ENCODE peak calls at places on chromosomes 11 and 22, in five cellular contexts. One of them, this sample, is unnamed.

GRCh38 chr22:42964994-42965699 is 49.8 kb downstream of the PACSIN2 start:
- DNase-seq in epithelial cell of esophagus: peak; percentile 61
- DNase-seq in PC-9: peak; percentile 90
- DNase-seq in AG10803: peak; percentile 49
- DNase-seq in gastrocnemius medialis: no peak
- DNase-seq in this sample: peak; percentile 52

GRCh38 chr11:1573847-1574255 is 1.8 kb upstream of the DUSP8 start:
- DNase-seq in epithelial cell of esophagus: peak; percentile 15
- DNase-seq in PC-9: peak; percentile 47
- DNase-seq in AG10803: no peak
- DNase-seq in gastrocnemius medialis: peak; percentile 50
- DNase-seq in this sample: no peak

GRCh38 chr11:129447654-129448239 is 72.1 kb downstream of the BARX2 start:
- DNase-seq in epithelial cell of esophagus: no peak
- DNase-seq in PC-9: no peak
- DNase-seq in AG10803: no peak
- DNase-seq in gastrocnemius medialis: no peak
- DNase-seq in this sample: no peak

GRCh38 chr11:6203327-6203726 is 2.0 kb upstream of the C11orf42 start:
- DNase-seq in epithelial cell of esophagus: no peak
- DNase-seq in PC-9: no peak
- DNase-seq in AG10803: no peak
- DNase-seq in gastrocnemius medialis: no peak
- DNase-seq in this sample: no peak

GRCh38 chr11:62324738-62325556 is 12.3 kb upstream of the ASRGL1 start:
- DNase-seq in epithelial cell of esophagus: peak; percentile 47
- DNase-seq in PC-9: no peak
- DNase-seq in AG10803: peak; percentile 25
- DNase-seq in gastrocnemius medialis: no peak
- DNase-seq in this sample: peak; percentile 24

GRCh38 chr11:11777897-11778296 is 63.9 kb upstream of the USP47 start:
- DNase-seq in epithelial cell of esophagus: peak; percentile 21
- DNase-seq in PC-9: no peak
- DNase-seq in AG10803: no peak
- DNase-seq in gastrocnemius medialis: no peak
- DNase-seq in this sample: no peak

GRCh38 chr11:66317322-66317765 is 500 bp upstream of the CD248 start:
- DNase-seq in epithelial cell of esophagus: no peak
- DNase-seq in PC-9: no peak
- DNase-seq in AG10803: peak; percentile 76
- DNase-seq in gastrocnemius medialis: no peak
- DNase-seq in this sample: no peak

GRCh38 chr11:3153291-3153861 is 11.7 kb downstream of the OSBPL5 start:
- DNase-seq in epithelial cell of esophagus: no peak
- DNase-seq in PC-9: no peak
- DNase-seq in AG10803: peak; percentile 85
- DNase-seq in gastrocnemius medialis: peak; percentile 46
- DNase-seq in this sample: no peak

GRCh38 chr11:127059286-127060200 is 59.0 kb upstream of the KIRREL3 start:
- DNase-seq in epithelial cell of esophagus: no peak
- DNase-seq in PC-9: no peak
- DNase-seq in AG10803: peak; percentile 68
- DNase-seq in gastrocnemius medialis: no peak
- DNase-seq in this sample: no peak

GRCh38 chr11:83007909-83008580 is 63.7 kb downstream of the RAB30 start:
- DNase-seq in epithelial cell of esophagus: no peak
- DNase-seq in PC-9: no peak
- DNase-seq in AG10803: no peak
- DNase-seq in gastrocnemius medialis: no peak
- DNase-seq in this sample: no peak

GRCh38 chr11:2271077-2271326 is 614 bp upstream of the ASCL2 start:
- DNase-seq in epithelial cell of esophagus: peak; percentile 27
- DNase-seq in PC-9: no peak
- DNase-seq in AG10803: no peak
- DNase-seq in gastrocnemius medialis: no peak
- DNase-seq in this sample: no peak

GRCh38 chr11:73012121-73012863 is 129.8 kb downstream of the FCHSD2 start:
- DNase-seq in epithelial cell of esophagus: peak; percentile 27
- DNase-seq in PC-9: no peak
- DNase-seq in AG10803: peak; percentile 45
- DNase-seq in gastrocnemius medialis: no peak
- DNase-seq in this sample: no peak

GRCh38 chr11:118621071-118621815 is 13.8 kb downstream of the PHLDB1 start:
- DNase-seq in epithelial cell of esophagus: peak; percentile 84
- DNase-seq in PC-9: peak; percentile 82
- DNase-seq in AG10803: peak; percentile 86
- DNase-seq in gastrocnemius medialis: peak; percentile 77
- DNase-seq in this sample: peak; percentile 89

GRCh38 chr22:45009881-45010531 is at the start of gene PHF21B:
- DNase-seq in epithelial cell of esophagus: peak; percentile 24
- DNase-seq in PC-9: no peak
- DNase-seq in AG10803: peak; percentile 13
- DNase-seq in gastrocnemius medialis: no peak
- DNase-seq in this sample: no peak

GRCh38 chr11:47161134-47161854 is 15.4 kb downstream of the ARFGAP2 start:
- DNase-seq in epithelial cell of esophagus: peak; percentile 65
- DNase-seq in PC-9: peak; percentile 51
- DNase-seq in AG10803: peak; percentile 71
- DNase-seq in gastrocnemius medialis: peak; percentile 62
- DNase-seq in this sample: peak; percentile 73

GRCh38 chr11:134349802-134350355 is 18.1 kb downstream of the GLB1L2 start:
- DNase-seq in epithelial cell of esophagus: no peak
- DNase-seq in PC-9: no peak
- DNase-seq in AG10803: no peak
- DNase-seq in gastrocnemius medialis: no peak
- DNase-seq in this sample: no peak

GRCh38 chr11:3205261-3206127 is 13.1 kb downstream of the MRGPRG start:
- DNase-seq in epithelial cell of esophagus: no peak
- DNase-seq in PC-9: no peak
- DNase-seq in AG10803: peak; percentile 9
- DNase-seq in gastrocnemius medialis: no peak
- DNase-seq in this sample: no peak

GRCh38 chr22:26956346-26956745 is 299.0 kb downstream of the MIAT start:
- DNase-seq in epithelial cell of esophagus: no peak
- DNase-seq in PC-9: no peak
- DNase-seq in AG10803: no peak
- DNase-seq in gastrocnemius medialis: no peak
- DNase-seq in this sample: no peak

GRCh38 chr11:74849525-74850391 is 99.1 kb downstream of the XRRA1 start:
- DNase-seq in epithelial cell of esophagus: peak; percentile 49
- DNase-seq in PC-9: no peak
- DNase-seq in AG10803: peak; percentile 61
- DNase-seq in gastrocnemius medialis: no peak
- DNase-seq in this sample: peak; percentile 7

GRCh38 chr11:125138966-125139365 is 25.6 kb upstream of the PKNOX2 start:
- DNase-seq in epithelial cell of esophagus: no peak
- DNase-seq in PC-9: no peak
- DNase-seq in AG10803: no peak
- DNase-seq in gastrocnemius medialis: no peak
- DNase-seq in this sample: no peak

GRCh38 chr22:20567993-20568417 is 60.6 kb downstream of the MED15 start:
- DNase-seq in epithelial cell of esophagus: peak; percentile 45
- DNase-seq in PC-9: no peak
- DNase-seq in AG10803: peak; percentile 76
- DNase-seq in gastrocnemius medialis: no peak
- DNase-seq in this sample: peak; percentile 48
- TF ChIP-seq CTCF in epithelial cell of esophagus: peak; percentile 27
- TF ChIP-seq CTCF in PC-9: no peak
- TF ChIP-seq CTCF in AG10803: peak; percentile 74
- TF ChIP-seq CTCF in gastrocnemius medialis: no peak
- TF ChIP-seq CTCF in this sample: peak; percentile 27

GRCh38 chr22:19460036-19460435 is 12.5 kb upstream of the C22orf39 start:
- DNase-seq in epithelial cell of esophagus: no peak
- DNase-seq in PC-9: no peak
- DNase-seq in AG10803: no peak
- DNase-seq in gastrocnemius medialis: no peak
- DNase-seq in this sample: no peak
- TF ChIP-seq CTCF in epithelial cell of esophagus: no peak
- TF ChIP-seq CTCF in PC-9: no peak
- TF ChIP-seq CTCF in AG10803: no peak
- TF ChIP-seq CTCF in gastrocnemius medialis: no peak
- TF ChIP-seq CTCF in this sample: no peak

GRCh38 chr11:21988477-21988876 is 204.4 kb upstream of the ANO5 start:
- DNase-seq in epithelial cell of esophagus: peak; percentile 15
- DNase-seq in PC-9: no peak
- DNase-seq in AG10803: no peak
- DNase-seq in gastrocnemius medialis: no peak
- DNase-seq in this sample: peak; percentile 8
- TF ChIP-seq CTCF in epithelial cell of esophagus: no peak
- TF ChIP-seq CTCF in PC-9: no peak
- TF ChIP-seq CTCF in AG10803: no peak
- TF ChIP-seq CTCF in gastrocnemius medialis: no peak
- TF ChIP-seq CTCF in this sample: no peak

GRCh38 chr22:23565288-23565941 is 14.7 kb downstream of the IGLL1 start:
- DNase-seq in epithelial cell of esophagus: no peak
- DNase-seq in PC-9: no peak
- DNase-seq in AG10803: no peak
- DNase-seq in gastrocnemius medialis: no peak
- DNase-seq in this sample: no peak
- TF ChIP-seq CTCF in epithelial cell of esophagus: no peak
- TF ChIP-seq CTCF in PC-9: no peak
- TF ChIP-seq CTCF in AG10803: no peak
- TF ChIP-seq CTCF in gastrocnemius medialis: no peak
- TF ChIP-seq CTCF in this sample: no peak

DNA sequence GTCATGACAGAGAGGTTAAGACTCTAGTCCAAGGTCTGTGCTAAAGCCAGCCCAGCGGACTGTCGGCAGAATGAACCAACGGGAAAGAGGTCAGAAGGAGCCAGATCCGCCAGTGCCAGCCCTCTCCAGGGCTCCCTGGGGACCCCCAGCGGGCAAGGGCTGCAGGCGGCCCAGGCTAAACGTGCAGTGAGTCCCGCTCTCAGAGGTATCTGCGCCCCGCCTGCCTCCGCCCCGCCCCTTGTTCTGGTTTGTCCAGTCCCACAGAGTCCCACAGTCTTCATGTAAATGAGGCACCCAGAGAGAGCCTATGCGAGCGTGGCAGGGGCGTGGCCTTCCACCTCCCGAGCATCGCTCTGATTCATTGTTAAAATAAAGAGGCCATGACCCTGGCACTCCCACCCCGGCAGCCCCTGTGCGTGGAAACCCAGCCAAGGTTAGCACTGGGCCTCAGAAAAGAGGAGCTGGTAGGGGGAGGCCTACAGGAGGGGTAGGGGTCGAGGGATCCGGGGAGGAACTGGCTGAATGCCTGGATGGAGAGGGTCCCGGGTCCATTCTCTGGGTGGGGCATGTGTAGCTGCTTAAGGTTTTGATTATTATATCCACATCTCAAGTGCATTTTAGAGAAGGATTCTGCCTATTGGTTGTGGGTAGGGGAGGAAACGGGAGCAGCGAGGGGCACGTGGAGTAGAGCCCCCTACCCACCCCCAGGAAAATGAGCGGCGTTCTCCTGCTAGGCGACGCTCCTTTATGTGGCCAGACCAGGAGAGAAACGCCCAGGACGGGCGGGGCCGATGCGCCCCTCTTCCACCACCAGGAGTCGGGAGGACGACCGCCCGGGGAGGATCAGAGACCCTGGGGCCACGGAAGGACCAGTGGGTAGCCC is at the start of gene TRIOBP:
- DNase-seq in epithelial cell of esophagus: peak; percentile 97
- DNase-seq in PC-9: peak; percentile 97
- DNase-seq in AG10803: peak; percentile 93
- DNase-seq in gastrocnemius medialis: peak; percentile 89
- DNase-seq in this sample: peak; percentile 97
- TF ChIP-seq CTCF in epithelial cell of esophagus: peak; percentile 33
- TF ChIP-seq CTCF in PC-9: peak; percentile 61
- TF ChIP-seq CTCF in AG10803: peak; percentile 47
- TF ChIP-seq CTCF in gastrocnemius medialis: peak; percentile 48
- TF ChIP-seq CTCF in this sample: no peak

DNA sequence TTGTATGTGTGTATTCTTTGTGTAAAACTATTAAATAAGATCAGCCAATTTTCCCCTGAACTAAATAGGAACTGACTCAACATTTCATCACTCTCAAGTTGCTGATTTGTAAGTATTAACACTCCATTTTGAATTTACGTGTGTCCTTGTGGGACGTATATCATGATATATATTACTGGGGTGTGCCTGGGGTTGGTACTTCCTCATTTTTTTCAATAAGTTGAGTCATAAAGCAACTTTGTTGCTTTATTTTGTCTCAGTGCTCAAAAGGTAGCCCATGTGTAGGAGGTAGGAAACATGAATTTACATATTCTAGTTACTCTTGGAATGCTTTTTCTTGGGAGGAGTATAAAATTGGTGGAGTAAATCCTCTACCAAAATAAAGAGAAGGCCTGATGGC is 193.9 kb upstream of the RAG2 start:
- DNase-seq in epithelial cell of esophagus: peak; percentile 18
- DNase-seq in PC-9: no peak
- DNase-seq in AG10803: no peak
- DNase-seq in gastrocnemius medialis: no peak
- DNase-seq in this sample: no peak
- TF ChIP-seq CTCF in epithelial cell of esophagus: no peak
- TF ChIP-seq CTCF in PC-9: no peak
- TF ChIP-seq CTCF in AG10803: no peak
- TF ChIP-seq CTCF in gastrocnemius medialis: no peak
- TF ChIP-seq CTCF in this sample: no peak

GRCh38 chr11:116750070-116750718 is 22.6 kb downstream of the BUD13 start:
- DNase-seq in epithelial cell of esophagus: no peak
- DNase-seq in PC-9: no peak
- DNase-seq in AG10803: no peak
- DNase-seq in gastrocnemius medialis: no peak
- DNase-seq in this sample: no peak
- TF ChIP-seq CTCF in epithelial cell of esophagus: no peak
- TF ChIP-seq CTCF in PC-9: no peak
- TF ChIP-seq CTCF in AG10803: no peak
- TF ChIP-seq CTCF in gastrocnemius medialis: no peak
- TF ChIP-seq CTCF in this sample: no peak

DNA sequence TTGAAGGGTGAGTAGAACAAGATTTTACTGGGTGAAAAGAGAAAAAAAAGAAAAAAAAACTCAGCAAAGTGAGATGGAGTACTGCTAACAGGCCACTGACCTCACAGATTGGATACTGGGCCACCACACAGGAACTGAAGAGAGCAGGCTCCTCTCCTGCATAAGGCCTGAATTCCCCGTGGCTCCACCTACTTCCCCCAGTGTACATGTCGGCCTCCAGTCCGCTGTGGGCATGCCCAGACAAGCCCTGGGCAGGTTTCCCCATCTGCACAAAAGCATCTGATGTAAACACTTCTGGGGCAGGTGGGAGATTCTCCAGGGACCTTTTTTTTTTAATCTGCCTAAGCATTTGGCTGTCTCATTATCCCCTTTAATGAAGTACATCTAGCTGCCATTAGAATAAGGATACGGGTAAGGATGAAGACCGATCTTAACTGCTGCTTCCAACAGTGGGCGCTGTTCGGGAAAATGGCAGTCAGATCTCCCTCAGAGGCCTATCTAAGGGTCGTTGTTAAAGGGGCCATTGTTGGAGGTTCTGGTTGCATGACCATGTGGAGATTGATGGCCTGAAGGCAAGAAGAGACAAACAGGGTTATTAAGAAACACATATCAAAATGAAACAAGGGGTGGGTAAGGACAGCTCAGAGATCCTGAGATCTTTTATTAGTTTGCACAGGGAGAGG is 48.5 kb downstream of the MS4A13 start:
- DNase-seq in epithelial cell of esophagus: peak; percentile 57
- DNase-seq in PC-9: no peak
- DNase-seq in AG10803: peak; percentile 0
- DNase-seq in gastrocnemius medialis: no peak
- DNase-seq in this sample: peak; percentile 33
- TF ChIP-seq CTCF in epithelial cell of esophagus: no peak
- TF ChIP-seq CTCF in PC-9: no peak
- TF ChIP-seq CTCF in AG10803: no peak
- TF ChIP-seq CTCF in gastrocnemius medialis: no peak
- TF ChIP-seq CTCF in this sample: no peak

This sample was measured in MCF 10A.